ENCODE peak calls at places on chromosomes 11 and 22, in four cellular contexts. E is HAP-1, B is OCI-LY7, M is left lung. F is an unnamed sample.
A peak's percentile ranks its signal among the peaks of the same experiment; 100 is the strongest.

GRCh38 chr11:81033779-81034550 is 1593.1 kb upstream of the TENM4 start:
- DNase-seq in E (no peak), B (no peak), M (no peak), F (no peak)

GRCh38 chr11:15346907-15347306 is 232.2 kb downstream of the INSC start:
- DNase-seq in E (no peak), B (no peak), M (no peak), F (no peak)

GRCh38 chr11:7490535-7490934 is 5.2 kb downstream of the OLFML1 start:
- DNase-seq in E (peak; percentile 48), B (no peak), M (no peak), F (no peak)

GRCh38 chr11:85756401-85757200 is 54.3 kb downstream of the SYTL2 start:
- DNase-seq in E (no peak), B (no peak), M (no peak), F (no peak)

GRCh38 chr22:49052023-49052538 is 775.6 kb downstream of the BRD1 start:
- DNase-seq in E (no peak), B (no peak), M (no peak), F (no peak)

GRCh38 chr11:92286718-92287117 is 62.1 kb downstream of the FAT3 start:
- DNase-seq in E (no peak), B (no peak), M (no peak), F (no peak)

GRCh38 chr11:68020575-68020974 is 9.9 kb upstream of the NDUFS8 start:
- DNase-seq in E (no peak), B (peak; percentile 23), M (peak; percentile 79), F (no peak)

GRCh38 chr11:120021391-120021953 is 116.4 kb downstream of the TRIM29 start:
- DNase-seq in E (no peak), B (no peak), M (no peak), F (no peak)

GRCh38 chr11:95486979-95487378 is 256.0 kb upstream of the SESN3 start:
- DNase-seq in E (no peak), B (no peak), M (no peak), F (no peak)

GRCh38 chr11:9017773-9018172 is 14.0 kb upstream of the NRIP3 start:
- DNase-seq in E (no peak), B (no peak), M (peak; percentile 80), F (no peak)

GRCh38 chr11:20671856-20672546 is 2.6 kb downstream of the NELL1 start:
- DNase-seq in E (peak; percentile 61), B (no peak), M (no peak), F (no peak)

GRCh38 chr11:60914620-60915249 is 777 bp downstream of the TMEM109 start:
- DNase-seq in E (peak; percentile 50), B (peak; percentile 54), M (peak; percentile 86), F (no peak)

GRCh38 chr11:36233226-36233625 is 56.0 kb downstream of the COMMD9 start:
- DNase-seq in E (no peak), B (no peak), M (no peak), F (no peak)

DNA sequence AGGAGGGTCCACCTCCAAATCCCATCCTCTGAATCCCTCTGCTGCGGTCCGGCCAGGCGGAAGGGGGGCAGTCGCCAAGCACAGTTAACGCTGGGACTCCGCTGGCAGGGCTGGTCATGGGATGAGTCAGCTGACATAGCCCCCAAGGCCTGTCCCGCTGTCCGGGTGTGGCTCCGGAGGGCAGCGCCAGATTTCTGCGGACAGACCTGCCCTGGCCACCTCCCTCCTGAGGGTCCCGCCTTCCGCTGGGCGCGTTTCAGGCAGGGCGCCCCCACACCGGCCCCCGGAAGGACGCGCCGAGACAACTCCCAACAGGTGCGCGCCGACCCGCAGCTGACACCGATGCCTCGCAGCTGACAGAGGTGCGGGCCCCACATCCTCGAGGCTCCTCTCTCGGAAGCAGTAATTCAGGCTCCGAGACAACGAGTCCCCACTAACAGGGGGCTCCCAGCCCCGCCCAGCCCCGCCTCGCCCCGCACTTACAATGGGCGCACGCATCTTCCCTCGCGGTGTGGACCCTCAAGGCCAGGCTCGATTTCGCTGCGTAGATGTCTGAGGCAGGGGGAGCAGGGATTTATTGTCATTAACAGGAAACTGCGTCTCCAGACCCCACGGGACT is 607 bp downstream of the PLAAT3 start:
- DNase-seq in E (peak; percentile 80), B (no peak), M (peak; percentile 81), F (no peak)
- H3K4me1 ChIP-seq in E (peaks cover 34% of the 10 kb centered on the region), B (peaks cover 4% of the 10 kb centered on the region), M (peaks cover 58% of the 10 kb centered on the region), F (peaks cover 8% of the 10 kb centered on the region)

GRCh38 chr11:111557425-111558111 is 17.0 kb downstream of the LAYN start:
- DNase-seq in E (no peak), B (no peak), M (no peak), F (no peak)
- H3K4me3 ChIP-seq in E (no peak overlapping the region), B (no peak overlapping the region), M (no peak overlapping the region), F (no peak overlapping the region)

GRCh38 chr11:48105096-48105990 is 111.3 kb upstream of the OR4B1 start:
- DNase-seq in E (no peak), B (peak; percentile 43), M (no peak), F (no peak)

GRCh38 chr11:48104562-48104924 is 112.1 kb upstream of the OR4B1 start:
- DNase-seq in E (peak; percentile 64), B (no peak), M (no peak), F (no peak)

GRCh38 chr11:48107188-48107704 is 109.4 kb upstream of the OR4B1 start:
- DNase-seq in E (no peak), B (peak; percentile 83), M (no peak), F (no peak)

GRCh38 chr11:48108231-48109045 is 108.2 kb upstream of the OR4B1 start:
- DNase-seq in E (no peak), B (no peak), M (no peak), F (no peak)

DNA sequence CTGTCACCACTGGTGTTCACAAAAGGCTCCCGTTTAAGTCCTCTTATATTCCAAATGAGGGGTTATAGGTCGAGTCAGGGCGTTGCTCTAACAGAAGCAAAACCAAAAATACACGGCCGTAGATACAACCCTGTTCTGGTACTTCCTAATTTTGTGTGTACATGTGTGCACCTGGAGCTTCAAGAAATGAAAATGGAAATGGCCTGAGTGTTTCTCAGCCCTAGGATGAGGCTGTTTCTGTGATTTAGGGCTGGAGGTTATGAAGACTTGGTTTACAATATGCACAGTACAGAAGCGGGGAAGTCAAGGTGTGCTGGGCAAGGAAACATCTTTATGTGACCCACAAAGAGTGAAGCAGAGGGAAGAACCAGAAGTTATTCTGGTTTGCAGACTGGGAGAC is 110.4 kb upstream of the OR4B1 start:
- DNase-seq in E (no peak), B (peak; percentile 78), M (no peak), F (no peak)
- H3K4me1 ChIP-seq in E (peaks cover 36% of the 10 kb centered on the region), B (peaks cover 89% of the 10 kb centered on the region), M (peaks cover 56% of the 10 kb centered on the region), F (peaks cover 15% of the 10 kb centered on the region)

DNA sequence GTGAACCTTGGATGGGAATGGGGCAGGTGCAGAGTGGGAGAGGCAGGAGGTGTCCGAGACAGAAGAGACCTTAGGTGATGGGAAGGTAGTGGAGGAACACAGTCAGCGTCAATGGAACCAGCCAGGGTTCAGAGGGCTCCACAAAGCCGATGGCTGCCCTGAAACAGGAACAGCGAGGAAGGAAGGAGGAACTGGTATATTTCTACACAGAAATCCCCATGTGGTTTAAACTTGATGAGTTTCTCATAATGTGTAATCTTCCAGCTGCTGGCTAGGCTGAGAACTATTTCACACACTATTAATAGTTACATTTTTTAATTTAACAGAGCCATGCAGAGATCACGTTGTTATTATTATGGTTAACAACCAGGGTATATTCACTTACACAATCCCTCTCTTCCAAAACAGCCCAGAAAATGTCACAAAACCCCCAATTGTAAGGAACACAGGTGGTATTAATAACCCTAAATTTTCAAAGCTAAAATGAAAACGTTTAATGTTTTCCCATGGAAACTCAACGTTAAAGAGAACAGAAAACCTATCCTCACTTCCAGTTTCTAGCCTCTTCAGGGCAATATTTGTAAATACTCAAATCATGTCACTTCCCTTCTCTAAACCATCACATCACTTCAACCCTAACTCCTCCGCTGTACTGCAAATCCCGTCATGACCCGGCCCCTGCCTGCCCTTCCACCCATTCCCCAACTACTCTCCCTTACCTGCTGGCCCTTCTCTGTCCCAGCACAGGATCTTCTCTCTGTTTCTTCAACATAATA is 74.5 kb upstream of the ARFGAP3 start:
- DNase-seq in E (no peak), B (peak; percentile 65), M (no peak), F (no peak)
- H3K4me3 ChIP-seq in E (no peak overlapping the region), B (peak overlapping the region; percentile 22), M (peak overlapping the region; percentile 4), F (no peak overlapping the region)

GRCh38 chr11:59184876-59185275 is 12.9 kb downstream of the DTX4 start:
- DNase-seq in E (no peak), B (no peak), M (no peak), F (no peak)
- H3K4me1 ChIP-seq in E (no peaks in the 10 kb centered on the region), B (peaks cover 13% of the 10 kb centered on the region), M (peaks cover 60% of the 10 kb centered on the region), F (peaks cover 8% of the 10 kb centered on the region)

GRCh38 chr11:3953327-3953726 is 97.9 kb downstream of the STIM1 start:
- DNase-seq in E (no peak), B (no peak), M (no peak), F (no peak)
- H3K4me3 ChIP-seq in E (no peak overlapping the region), B (no peak overlapping the region), M (no peak overlapping the region), F (no peak overlapping the region)

F was measured in NT2/D1.